ENCODE peak calls at places on chromosome 17, in six cellular contexts. E is lung, D is progenitor cell of endocrine pancreas, J is left ventricle myocardium inferior, B is GM23338, K is PC-9. F is an unnamed sample.

GRCh38 chr17:82458885-82459424 is 414 bp downstream of the NARF start:
- DNase-seq in D (no peak), B (peak; percentile 52), K (peak; percentile 22), E (no peak), J (no peak), F (no peak)

GRCh38 chr17:77498875-77499698 is 358.3 kb downstream of the SEC14L1 start:
- DNase-seq in K (no peak), E (no peak), B (no peak), J (no peak), D (no peak), F (no peak)

GRCh38 chr17:48055531-48056245 is 7.5 kb downstream of the NFE2L1 start:
- DNase-seq in J (no peak), D (no peak), K (peak; percentile 37), B (peak; percentile 97), E (no peak), F (no peak)

GRCh38 chr17:1186214-1186820 is 6.5 kb upstream of the ABR start:
- DNase-seq in E (no peak), B (no peak), D (no peak), K (peak; percentile 23), J (no peak), F (no peak)

GRCh38 chr17:70168044-70168978 is 1.0 kb upstream of the KCNJ2 start:
- DNase-seq in B (peak; percentile 84), E (peak; percentile 66), J (peak; percentile 59), K (no peak), D (peak; percentile 30), F (no peak)

GRCh38 chr17:26809033-26809432 is 484.9 kb upstream of the WSB1 start:
- DNase-seq in J (no peak), B (no peak), K (no peak), D (no peak), E (no peak), F (no peak)

GRCh38 chr17:81980752-81981239 is 3.4 kb downstream of the ASPSCR1 start:
- DNase-seq in J (no peak), D (no peak), E (peak; percentile 73), B (no peak), K (peak; percentile 92), F (no peak)

GRCh38 chr17:7427549-7427948 is 1.1 kb upstream of the SPEM3 start:
- DNase-seq in K (no peak), E (no peak), J (no peak), D (no peak), B (no peak), F (no peak)

GRCh38 chr17:72528683-72529082 is 407.9 kb downstream of the SOX9 start:
- DNase-seq in E (no peak), K (no peak), J (no peak), D (no peak), B (no peak), F (no peak)

GRCh38 chr17:72531729-72532128 is 410.9 kb downstream of the SOX9 start:
- DNase-seq in K (no peak), D (no peak), J (no peak), E (no peak), B (no peak), F (no peak)

GRCh38 chr17:72527819-72528218 is 407.0 kb downstream of the SOX9 start:
- DNase-seq in D (no peak), E (no peak), B (no peak), J (no peak), K (no peak), F (no peak)

GRCh38 chr17:72530409-72530808 is 409.6 kb downstream of the SOX9 start:
- DNase-seq in K (no peak), E (no peak), B (no peak), D (no peak), J (no peak), F (no peak)

DNA sequence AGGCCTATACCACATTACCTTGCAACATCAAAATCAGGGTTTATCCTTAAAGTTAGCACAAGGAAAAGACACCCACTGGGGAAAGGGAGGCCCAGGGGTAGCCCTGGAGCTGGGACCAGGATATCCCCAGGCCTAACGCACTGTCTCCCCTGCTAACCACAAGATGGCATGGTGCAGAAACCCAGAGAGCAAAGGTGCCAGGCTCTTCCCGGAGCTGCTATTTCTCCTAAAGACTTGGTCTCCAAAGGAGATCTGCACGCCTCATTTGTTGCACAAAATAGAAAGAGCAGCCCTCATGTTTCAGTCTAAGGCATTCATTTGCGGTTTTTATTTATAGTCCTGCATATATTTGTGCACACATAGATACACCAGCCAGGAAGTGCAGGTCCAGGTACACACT is 408.6 kb downstream of the SOX9 start:
- DNase-seq in K (no peak), J (no peak), B (no peak), D (no peak), E (no peak), F (no peak)
- TF ChIP-seq CTCF in K (no peak), J (no peak), B (peak; percentile 36), D (no peak), E (no peak), F (no peak)

DNA sequence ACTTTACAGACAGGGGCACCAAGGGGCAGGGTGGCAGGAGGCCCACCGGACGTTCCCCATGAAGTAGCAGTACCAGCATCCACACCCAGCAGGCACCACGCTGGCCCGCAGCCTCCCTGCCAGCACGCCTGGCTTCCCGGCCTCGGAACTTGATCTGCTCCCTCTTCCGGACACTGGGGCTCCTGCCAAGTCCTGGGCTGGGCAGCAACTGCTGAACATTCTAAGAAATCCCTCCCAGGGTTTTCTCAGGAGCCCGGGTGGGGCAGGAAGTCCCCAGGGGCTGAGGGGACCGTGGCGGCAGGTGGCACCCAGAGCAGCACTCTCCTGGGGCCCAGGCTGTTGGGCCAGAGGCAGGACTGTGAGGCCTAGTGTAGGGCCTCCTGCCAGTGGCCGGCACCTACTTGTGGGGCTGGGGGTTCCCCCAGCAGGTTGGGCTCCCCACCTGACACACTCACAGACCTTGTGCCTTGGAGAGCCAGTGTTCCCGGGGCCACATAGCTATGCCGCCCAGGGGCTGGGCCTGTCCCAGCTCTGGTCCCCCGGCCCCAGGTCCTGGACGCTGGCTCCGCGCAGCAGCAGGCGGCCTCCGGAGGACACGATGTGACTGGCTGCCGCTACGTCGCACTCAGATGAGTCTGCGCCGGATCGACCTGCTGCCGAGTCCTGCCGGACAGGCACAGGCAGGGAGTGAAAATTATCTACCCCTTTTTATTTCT is 86.2 kb upstream of the CBX4 start:
- DNase-seq in J (peak; percentile 60), D (no peak), K (peak; percentile 86), E (peak; percentile 79), B (peak; percentile 45), F (peak; percentile 90)
- TF ChIP-seq CTCF in J (peak; percentile 31), D (no peak), K (no peak), E (no peak), B (no peak), F (peak; percentile 48)

GRCh38 chr17:49784636-49785035 is 3.8 kb upstream of the KAT7 start:
- DNase-seq in D (no peak), K (no peak), J (no peak), E (no peak), B (no peak), F (no peak)

GRCh38 chr17:49793309-49793708 is 4.8 kb downstream of the KAT7 start:
- DNase-seq in J (no peak), B (no peak), E (no peak), D (no peak), K (no peak), F (no peak)

GRCh38 chr17:49789278-49789578 is 747 bp downstream of the KAT7 start:
- DNase-seq in E (no peak), K (no peak), J (no peak), D (no peak), B (no peak), F (no peak)

GRCh38 chr17:49787932-49788442 is 494 bp upstream of the KAT7 start:
- DNase-seq in B (no peak), K (no peak), D (no peak), E (no peak), J (no peak), F (no peak)

DNA sequence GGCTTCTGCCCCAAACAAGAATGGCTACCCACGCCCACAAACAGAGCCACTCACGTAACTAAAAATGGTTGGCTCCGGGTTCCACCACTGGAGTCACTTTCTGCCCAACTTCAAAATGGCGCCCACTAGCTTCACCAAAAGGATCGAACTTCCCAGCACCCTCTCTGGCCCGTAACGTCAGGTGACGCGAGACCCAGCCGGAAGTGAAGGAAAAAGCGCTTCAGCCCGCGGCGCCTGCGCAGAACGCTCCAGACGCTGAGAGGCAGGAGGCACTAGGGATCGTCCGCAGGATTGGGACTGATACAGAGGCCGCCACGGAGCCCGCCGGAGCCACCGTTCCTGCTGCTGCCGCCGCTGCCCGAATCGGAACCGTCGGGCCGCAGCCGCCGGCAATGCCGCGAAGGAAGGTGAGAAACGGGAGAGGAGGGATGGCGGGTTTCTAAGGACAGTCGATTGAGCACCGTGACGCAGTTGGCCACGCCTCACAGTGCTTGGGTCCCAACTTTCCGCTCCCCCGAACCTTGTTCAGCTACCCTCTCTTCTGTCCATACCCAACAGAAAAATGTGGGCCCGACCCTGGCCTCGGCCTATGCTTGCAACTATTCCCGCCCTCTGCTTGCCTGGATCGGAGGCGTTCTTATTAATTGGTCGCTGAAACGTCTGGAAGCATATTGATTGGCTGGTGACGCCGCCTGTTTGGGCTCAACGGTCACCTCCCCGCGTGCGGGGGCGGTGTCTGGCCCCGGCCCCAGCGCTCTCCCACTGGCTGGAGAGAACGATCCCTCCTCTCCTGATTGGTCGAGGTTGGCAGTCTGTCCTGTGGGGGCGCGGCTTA is at the start of gene KAT7:
- DNase-seq in B (peak; percentile 100), K (peak; percentile 99), D (peak; percentile 97), J (peak; percentile 99), E (peak; percentile 100), F (peak; percentile 99)
- TF ChIP-seq CTCF in B (no peak), K (peak; percentile 19), D (no peak), J (no peak), E (peak; percentile 3), F (no peak)

GRCh38 chr17:2390199-2390880 is 10.5 kb downstream of the MNT start:
- DNase-seq in D (no peak), B (no peak), K (no peak), E (no peak), J (no peak), F (no peak)
- TF ChIP-seq CTCF in D (no peak), B (no peak), K (no peak), E (no peak), J (no peak), F (no peak)

GRCh38 chr17:75506134-75506533 is 9.2 kb downstream of the CASKIN2 start:
- DNase-seq in E (no peak), B (no peak), J (no peak), K (no peak), D (no peak), F (no peak)
- TF ChIP-seq CTCF in E (no peak), B (no peak), J (no peak), K (no peak), D (no peak), F (no peak)

F was measured in osteocyte.